ENCODE peak calls at places on chromosomes 11 and 22, in five cellular contexts. J is A549, T is GM23338, U is cardiac muscle cell, M is OCI-LY7. W is an unnamed sample.

GRCh38 chr11:85685131-85685819 is 720 bp downstream of the CCDC89 start:
- DNase-seq in J (no peak), U (peak), T (no peak), M (no peak), W (no peak)

GRCh38 chr22:46546466-46547178 is 9.2 kb upstream of the CELSR1 start:
- DNase-seq in M (no peak), T (no peak), U (peak), J (no peak), W (peak)

GRCh38 chr22:16827506-16827905 is 2.3 kb upstream of the XKR3 start:
- DNase-seq in U (no peak), T (no peak), J (no peak), M (no peak), W (no peak)

GRCh38 chr22:37229012-37229804 is 14.9 kb downstream of the RAC2 start:
- DNase-seq in M (peak), T (no peak), U (no peak), J (peak), W (peak)

GRCh38 chr11:61173456-61173855 is 12.2 kb upstream of the VPS37C start:
- DNase-seq in M (peak), U (no peak), T (no peak), J (no peak), W (peak)

GRCh38 chr11:96257972-96258951 is 84.7 kb downstream of the MAML2 start:
- DNase-seq in U (no peak), M (peak), T (no peak), J (no peak), W (peak)

GRCh38 chr11:11020747-11021149 is 162.9 kb upstream of the ZBED5 start:
- DNase-seq in J (no peak), U (peak), T (peak), M (no peak), W (no peak)

GRCh38 chr11:70641366-70641765 is 243.0 kb downstream of the CTTN start:
- DNase-seq in T (no peak), M (no peak), J (no peak), U (peak), W (no peak)

GRCh38 chr11:63680842-63681207 is 475 bp upstream of the RTN3 start:
- DNase-seq in J (no peak), M (no peak), T (peak), U (no peak), W (no peak)

GRCh38 chr11:12841946-12842630 is 167.0 kb upstream of the RASSF10 start:
- DNase-seq in J (no peak), U (no peak), M (peak), T (peak), W (peak)

GRCh38 chr11:83858694-83859093 is 572.5 kb upstream of the CCDC90B start:
- DNase-seq in M (no peak), J (no peak), T (no peak), U (no peak), W (no peak)

GRCh38 chr11:79018371-79018849 is 422.4 kb downstream of the TENM4 start:
- DNase-seq in U (no peak), M (no peak), T (no peak), J (no peak), W (peak)

GRCh38 chr11:81874627-81875026 is 859.0 kb downstream of the FAM181B start:
- DNase-seq in M (peak), T (peak), U (peak), J (no peak), W (peak)
- H3K4me3 ChIP-seq in M (no peak), T (no peak), U (no peak), J (no peak), W (no peak)

GRCh38 chr22:21632237-21632895 is at the start of gene CCDC116:
- DNase-seq in M (peak), J (no peak), T (peak), U (no peak), W (no peak)
- TF ChIP-seq CTCF in M (no peak), J (no peak), T (no peak), U (no peak), W (no peak)

DNA sequence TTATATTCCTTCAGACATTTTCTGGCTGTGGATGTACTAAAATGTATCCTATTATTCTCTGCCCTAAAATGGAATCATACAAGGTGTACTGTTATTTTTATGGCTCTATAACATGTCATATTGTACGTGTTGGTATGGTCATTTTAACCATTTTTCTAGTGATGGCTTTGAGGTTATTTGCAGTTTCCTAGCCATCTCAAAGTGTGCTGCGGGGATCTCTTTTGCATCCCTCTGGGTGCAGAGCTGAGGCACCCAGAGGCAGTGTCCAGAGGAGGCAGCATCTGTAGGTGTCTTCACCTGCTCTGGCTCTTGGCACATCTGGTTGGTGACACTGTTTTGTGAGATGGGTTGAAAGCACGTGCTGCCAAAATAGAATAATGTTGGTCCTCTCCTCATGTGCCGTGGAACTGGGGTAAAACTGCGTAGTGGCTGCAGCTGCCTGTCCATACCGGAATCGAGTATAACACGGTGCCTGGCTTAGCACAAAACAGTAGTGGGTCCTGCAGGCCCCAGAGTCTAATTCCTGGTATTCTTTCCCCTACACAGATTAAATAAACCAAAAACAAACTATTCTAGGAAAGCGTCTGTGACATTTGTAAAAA is 12.8 kb downstream of the NEAT1 start:
- DNase-seq in U (no peak), T (no peak), M (no peak), J (no peak), W (peak)
- H3K4me3 ChIP-seq in U (no peak), T (no peak), M (peak), J (no peak), W (peak)

GRCh38 chr11:111571829-111572501 is 30.3 kb upstream of the SIK2 start:
- DNase-seq in U (no peak), J (no peak), T (no peak), M (no peak), W (peak)

GRCh38 chr11:111569476-111569875 is 29.0 kb downstream of the LAYN start:
- DNase-seq in T (no peak), U (no peak), J (no peak), M (no peak), W (no peak)

GRCh38 chr11:111574373-111575230 is 27.6 kb upstream of the SIK2 start:
- DNase-seq in M (peak), U (no peak), J (no peak), T (no peak), W (peak)

GRCh38 chr11:111573821-111574249 is 28.4 kb upstream of the SIK2 start:
- DNase-seq in U (no peak), T (no peak), M (no peak), J (no peak), W (peak)

DNA sequence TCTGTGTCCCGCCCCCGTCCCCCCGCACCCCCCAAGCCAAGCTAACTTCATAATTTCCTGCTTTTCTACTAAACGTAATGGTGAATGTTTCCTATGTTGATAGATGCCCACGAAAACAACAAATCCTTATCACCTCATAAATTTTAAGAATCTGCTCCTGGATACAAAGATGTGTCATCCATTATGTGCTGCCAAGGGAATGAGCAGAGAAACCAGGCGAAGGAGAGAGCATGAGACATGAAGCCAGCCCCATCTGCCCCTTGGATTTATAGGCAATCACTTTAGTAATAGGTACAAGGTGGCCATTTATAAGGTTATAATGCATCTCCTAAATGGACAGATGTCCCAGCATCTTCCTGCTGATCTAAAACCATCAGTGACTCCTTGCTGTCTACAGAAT is 30.3 kb downstream of the LAYN start:
- DNase-seq in U (no peak), T (no peak), M (no peak), J (no peak), W (no peak)
- TF ChIP-seq CTCF in U (no peak), T (no peak), M (no peak), J (no peak), W (no peak)

GRCh38 chr22:49461674-49462073 is 366.0 kb downstream of the BRD1 start:
- DNase-seq in T (no peak), U (no peak), M (no peak), J (no peak), W (no peak)
- H3K4me3 ChIP-seq in T (no peak), U (no peak), M (no peak), J (no peak), W (no peak)

GRCh38 chr11:35363246-35364100 is 55.9 kb downstream of the SLC1A2 start:
- DNase-seq in T (no peak), J (no peak), U (no peak), M (no peak), W (no peak)

GRCh38 chr11:35360059-35360530 is 59.3 kb downstream of the SLC1A2 start:
- DNase-seq in T (no peak), J (no peak), U (no peak), M (no peak), W (no peak)

GRCh38 chr11:35365395-35365794 is 54.0 kb downstream of the SLC1A2 start:
- DNase-seq in U (no peak), J (no peak), M (no peak), T (no peak), W (no peak)

GRCh38 chr11:35364101-35364780 is 55.1 kb downstream of the SLC1A2 start:
- DNase-seq in U (no peak), J (peak), M (no peak), T (no peak), W (peak)

DNA sequence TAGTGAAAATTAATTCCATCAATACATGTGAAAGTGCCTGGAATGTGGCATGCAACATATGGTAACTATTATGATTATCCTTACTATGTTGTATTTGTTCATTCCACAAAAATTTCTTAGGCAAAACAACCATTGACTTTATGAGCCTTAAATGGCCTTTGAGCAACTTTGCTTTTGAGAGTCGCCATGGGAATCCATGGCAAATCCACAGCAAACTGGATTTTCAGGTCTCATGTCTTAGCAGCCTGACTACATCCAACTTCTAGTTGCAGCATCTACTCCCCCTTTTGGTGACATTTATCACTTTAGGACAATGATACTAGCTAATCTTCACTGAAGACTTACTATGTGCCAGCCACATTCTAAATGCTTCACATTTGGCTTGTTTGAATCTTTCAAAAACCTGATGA is 56.8 kb downstream of the SLC1A2 start:
- DNase-seq in M (no peak), T (peak), J (no peak), U (no peak), W (no peak)
- TF ChIP-seq CTCF in M (no peak), T (peak), J (no peak), U (no peak), W (no peak)

GRCh38 chr11:8808226-8808585 is 102.8 kb upstream of the AKIP1 start:
- DNase-seq in M (no peak), J (no peak), T (no peak), U (peak), W (no peak)

GRCh38 chr11:8805256-8805655 is 105.7 kb upstream of the AKIP1 start:
- DNase-seq in J (no peak), U (no peak), T (no peak), M (no peak), W (no peak)

GRCh38 chr11:8809185-8809584 is 101.8 kb upstream of the AKIP1 start:
- DNase-seq in T (no peak), M (no peak), J (no peak), U (no peak), W (peak)

GRCh38 chr11:8807544-8808225 is 103.3 kb upstream of the AKIP1 start:
- DNase-seq in J (no peak), T (no peak), U (no peak), M (no peak), W (peak)

GRCh38 chr11:8806974-8807373 is 104.0 kb upstream of the AKIP1 start:
- DNase-seq in M (no peak), U (no peak), J (no peak), T (no peak), W (no peak)
- H3K4me3 ChIP-seq in M (no peak), U (no peak), J (no peak), T (no peak), W (no peak)

DNA sequence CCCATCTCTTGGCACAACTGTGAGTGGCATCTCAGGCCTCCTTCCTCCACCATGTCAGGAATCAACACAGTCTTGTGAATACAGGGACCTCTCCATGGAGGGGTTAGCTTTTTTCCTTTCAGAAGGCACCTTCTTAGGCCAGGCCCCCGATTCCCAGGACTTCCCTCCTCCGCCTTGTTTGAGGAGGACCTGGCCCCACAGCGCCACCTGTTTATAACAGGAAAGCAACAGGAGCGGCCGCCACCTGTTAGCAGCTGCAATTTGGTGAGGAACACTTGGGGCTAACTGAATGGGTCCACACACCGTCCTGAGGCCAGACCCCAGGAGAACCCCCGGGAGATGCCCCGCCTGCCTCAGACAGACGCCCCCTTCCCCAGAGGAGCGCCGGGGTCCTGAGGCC is 3.8 kb upstream of the PKP3 start:
- DNase-seq in T (peak), M (no peak), U (peak), J (no peak), W (no peak)
- TF ChIP-seq CTCF in T (peak), M (peak), U (no peak), J (no peak), W (no peak)

DNA sequence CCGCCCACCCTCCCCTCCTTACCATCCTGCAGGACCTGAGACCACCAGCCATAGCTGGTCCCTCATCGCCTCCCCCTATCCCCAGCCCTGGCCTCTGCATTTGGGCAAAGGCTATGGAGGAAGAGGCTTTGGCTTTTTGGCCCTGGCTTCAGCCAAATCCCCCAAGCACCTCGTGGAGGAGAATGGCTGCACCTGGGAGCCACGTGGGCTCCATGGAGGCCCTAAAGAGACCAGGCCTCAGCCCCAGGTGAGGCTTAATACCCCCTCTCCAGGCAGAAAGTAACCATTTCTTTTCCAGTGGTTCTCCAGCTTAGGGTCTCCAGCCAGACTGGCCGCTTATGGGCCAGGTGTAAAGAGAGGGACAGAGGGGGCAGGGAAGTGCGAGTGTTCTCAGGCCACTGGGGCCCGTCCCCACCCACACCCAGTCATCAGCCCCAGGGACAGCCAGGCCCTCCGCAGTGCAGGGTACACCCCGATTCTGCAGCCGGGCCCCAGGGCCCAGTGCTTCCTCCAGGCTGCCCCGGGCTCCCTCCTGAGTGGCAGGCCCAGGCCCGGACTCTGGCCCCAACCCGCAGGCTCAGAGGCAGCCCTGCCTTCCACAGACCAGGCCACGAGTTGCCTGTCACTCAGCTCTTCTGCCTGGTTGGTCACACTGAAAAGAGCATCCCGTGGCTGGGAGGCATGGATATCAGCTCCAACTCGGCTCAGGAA is 26.4 kb downstream of the CDKN1C start:
- DNase-seq in M (no peak), J (no peak), T (no peak), U (no peak), W (no peak)
- H3K4me3 ChIP-seq in M (no peak), J (no peak), T (no peak), U (no peak), W (no peak)

GRCh38 chr11:76577199-76577920 is 93.2 kb downstream of the LRRC32 start:
- DNase-seq in T (no peak), J (no peak), U (peak), M (no peak), W (peak)

GRCh38 chr11:76578655-76579046 is 91.9 kb downstream of the LRRC32 start:
- DNase-seq in T (peak), M (no peak), J (no peak), U (no peak), W (no peak)

GRCh38 chr11:76577921-76578654 is 92.5 kb downstream of the LRRC32 start:
- DNase-seq in T (no peak), J (no peak), U (no peak), M (no peak), W (no peak)

GRCh38 chr11:76579752-76580151 is 90.8 kb downstream of the LRRC32 start:
- DNase-seq in T (no peak), M (no peak), U (no peak), J (no peak), W (no peak)

GRCh38 chr11:76579047-76579751 is 91.3 kb downstream of the LRRC32 start:
- DNase-seq in J (no peak), M (peak), U (no peak), T (peak), W (peak)
- TF ChIP-seq CTCF in J (no peak), M (peak), U (peak), T (peak), W (peak)